ENCODE peak calls at places on chromosomes 6 and 20, in four cellular contexts. T, B, C and I are unnamed samples.

GRCh38 chr6:41636803-41637178 is 1.5 kb upstream of the MDFI start:
- DNase-seq in B (no peak), C (peak; percentile 77), T (no peak), I (no peak)

GRCh38 chr6:46015119-46015968 is at the start of gene CLIC5:
- DNase-seq in T (no peak), B (peak; percentile 48), C (peak; percentile 46), I (peak; percentile 28)

GRCh38 chr6:27795697-27796494 is 116.3 kb downstream of the OR2B2 start:
- DNase-seq in T (peak; percentile 67), B (no peak), C (no peak), I (peak; percentile 42)

GRCh38 chr6:37793067-37793466 is 26.5 kb upstream of the ZFAND3 start:
- DNase-seq in C (no peak), T (no peak), B (no peak), I (no peak)

GRCh38 chr6:93059911-93060310 is 359.4 kb downstream of the EPHA7 start:
- DNase-seq in T (no peak), C (peak; percentile 36), B (no peak), I (no peak)

GRCh38 chr6:44235891-44236516 is 10.9 kb upstream of the HSP90AB1 start:
- DNase-seq in B (peak; percentile 75), C (no peak), T (no peak), I (no peak)

GRCh38 chr6:132932566-132932965 is 118.2 kb downstream of the RPS12 start:
- DNase-seq in T (no peak), C (no peak), B (no peak), I (no peak)

GRCh38 chr20:59064214-59064722 is 21.7 kb upstream of the PRELID3B start:
- DNase-seq in C (no peak), T (no peak), B (no peak), I (no peak)

GRCh38 chr6:28224131-28225055 is 682 bp upstream of the ZSCAN9 start:
- DNase-seq in B (no peak), T (no peak), C (no peak), I (no peak)

GRCh38 chr20:6704132-6704861 is 63.2 kb upstream of the BMP2 start:
- DNase-seq in C (peak; percentile 41), T (no peak), B (peak; percentile 84), I (no peak)

GRCh38 chr6:45920819-45921511 is 94.7 kb downstream of the CLIC5 start:
- DNase-seq in C (no peak), B (no peak), T (no peak), I (no peak)

GRCh38 chr6:146914563-146915483 is 289.4 kb upstream of the STXBP5 start:
- DNase-seq in B (no peak), C (peak; percentile 38), T (peak; percentile 49), I (no peak)

GRCh38 chr20:47481330-47482216 is 20.1 kb upstream of the NCOA3 start:
- DNase-seq in T (no peak), B (no peak), C (no peak), I (no peak)

GRCh38 chr6:156420172-156420993 is 356.8 kb upstream of the ARID1B start:
- DNase-seq in B (no peak), T (no peak), C (no peak), I (no peak)

GRCh38 chr6:69756907-69757306 is 39.9 kb downstream of the LMBRD1 start:
- DNase-seq in B (no peak), C (no peak), T (no peak), I (no peak)

GRCh38 chr6:14210077-14210476 is 92.5 kb downstream of the CD83 start:
- DNase-seq in T (no peak), C (no peak), B (no peak), I (no peak)

GRCh38 chr6:141988954-141989705 is 143.6 kb upstream of the GJE1 start:
- DNase-seq in B (peak; percentile 57), C (no peak), T (peak; percentile 32), I (no peak)

GRCh38 chr6:159375014-159375413 is 205.8 kb downstream of the FNDC1 start:
- DNase-seq in C (no peak), T (no peak), B (no peak), I (no peak)

GRCh38 chr6:108714012-108714773 is 134.0 kb upstream of the ARMC2 start:
- DNase-seq in T (no peak), C (no peak), B (peak; percentile 60), I (no peak)

GRCh38 chr6:151096691-151097090 is 143.1 kb upstream of the AKAP12 start:
- DNase-seq in C (no peak), T (no peak), B (no peak), I (no peak)

GRCh38 chr20:56810141-56810540 is 181.0 kb downstream of the TFAP2C start:
- DNase-seq in T (no peak), C (no peak), B (no peak), I (no peak)

GRCh38 chr20:23199356-23199755 is 113.2 kb upstream of the CD93 start:
- DNase-seq in T (no peak), C (no peak), B (no peak), I (no peak)

GRCh38 chr6:16766836-16767745 is 5.8 kb upstream of the ATXN1 start:
- DNase-seq in T (no peak), C (no peak), B (no peak), I (no peak)

GRCh38 chr6:138580040-138580439 is 80.7 kb upstream of the NHSL1 start:
- DNase-seq in C (no peak), T (no peak), B (no peak), I (no peak)

GRCh38 chr6:48765352-48765961 is 654.5 kb upstream of the PTCHD4 start:
- DNase-seq in B (no peak), T (peak; percentile 47), C (no peak), I (no peak)

GRCh38 chr6:16519265-16520242 is 241.7 kb downstream of the ATXN1 start:
- DNase-seq in B (no peak), C (no peak), T (no peak), I (no peak)

GRCh38 chr6:7171119-7171518 is 63.4 kb downstream of the RREB1 start:
- DNase-seq in B (peak; percentile 93), C (no peak), T (no peak), I (no peak)

GRCh38 chr20:43590392-43591303 is at the start of gene IFT52:
- DNase-seq in C (peak; percentile 95), T (peak; percentile 95), B (peak; percentile 95), I (peak; percentile 76)

GRCh38 chr6:66126358-66126757 is 419.3 kb upstream of the EYS start:
- DNase-seq in C (no peak), B (no peak), T (no peak), I (no peak)

GRCh38 chr6:66128238-66128637 is 421.2 kb upstream of the EYS start:
- DNase-seq in B (no peak), T (no peak), C (no peak), I (no peak)

GRCh38 chr6:66127061-66127460 is 420.0 kb upstream of the EYS start:
- DNase-seq in B (no peak), C (no peak), T (no peak), I (no peak)

GRCh38 chr6:66134021-66134420 is 427.0 kb upstream of the EYS start:
- DNase-seq in C (no peak), T (no peak), B (no peak), I (no peak)

GRCh38 chr6:66128676-66129075 is 421.6 kb upstream of the EYS start:
- DNase-seq in T (no peak), B (no peak), C (no peak), I (no peak)
- H3K9me3 ChIP-seq in T (no peaks in the 10 kb centered on the region), B (no peaks in the 10 kb centered on the region), C (peaks cover 13% of the 10 kb centered on the region), I (no peaks in the 10 kb centered on the region)

GRCh38 chr6:168599769-168600330 is 158.9 kb downstream of the SMOC2 start:
- DNase-seq in C (no peak), T (peak; percentile 11), B (no peak), I (no peak)

GRCh38 chr6:168599118-168599494 is 158.1 kb downstream of the SMOC2 start:
- DNase-seq in B (no peak), T (peak; percentile 8), C (no peak), I (no peak)

GRCh38 chr6:168597471-168597875 is 156.5 kb downstream of the SMOC2 start:
- DNase-seq in B (no peak), C (no peak), T (peak; percentile 10), I (no peak)

GRCh38 chr6:168600381-168600780 is 159.4 kb downstream of the SMOC2 start:
- DNase-seq in T (peak; percentile 9), B (no peak), C (no peak), I (no peak)

DNA sequence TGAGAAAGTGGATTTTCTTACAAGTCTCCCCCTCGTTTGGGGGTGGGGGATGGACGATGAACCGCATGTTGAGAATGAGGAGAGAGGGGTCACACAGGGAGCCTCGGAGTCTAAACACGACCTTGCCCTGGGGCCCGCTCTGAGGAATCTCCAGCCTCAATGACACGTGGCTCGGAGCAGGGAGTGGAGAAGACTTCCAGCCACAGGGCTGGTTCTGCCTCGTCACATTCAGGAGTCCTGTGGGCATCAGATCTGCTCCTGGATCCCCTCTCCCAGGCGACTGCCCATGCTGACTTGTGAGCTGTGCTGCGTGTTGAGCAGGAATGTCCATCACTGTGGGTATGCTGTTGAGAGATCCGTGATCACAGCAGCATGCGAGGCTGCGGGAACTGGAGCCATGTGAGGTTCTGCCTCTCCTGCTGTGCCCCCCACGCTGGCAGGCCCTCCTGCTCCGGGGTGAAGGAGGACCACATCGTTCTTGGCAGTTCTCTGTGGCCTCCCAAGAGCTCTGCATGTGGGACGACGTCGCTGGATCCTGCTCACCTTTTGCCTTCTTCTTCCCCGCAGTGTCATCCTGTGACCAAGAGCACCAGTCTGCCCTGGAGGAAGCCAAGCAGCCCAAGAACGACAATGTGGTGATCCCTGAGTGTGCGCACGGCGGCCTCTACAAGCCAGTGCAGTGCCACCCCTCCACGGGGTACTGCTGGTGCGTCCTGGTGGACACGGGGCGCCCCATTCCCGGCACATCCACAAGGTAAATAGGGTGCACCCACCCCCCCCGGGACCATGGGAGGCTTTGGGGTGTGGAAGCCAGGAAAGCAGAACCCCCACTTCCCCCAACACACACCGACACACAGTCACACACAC is 157.5 kb downstream of the SMOC2 start:
- DNase-seq in C (no peak), B (no peak), T (peak; percentile 13), I (no peak)
- H3K9me3 ChIP-seq in C (peaks cover 2% of the 10 kb centered on the region), B (no peaks in the 10 kb centered on the region), T (no peaks in the 10 kb centered on the region), I (no peaks in the 10 kb centered on the region)

GRCh38 chr6:4383910-4384637 is 248.7 kb upstream of the ECI2 start:
- DNase-seq in C (no peak), T (no peak), B (no peak), I (no peak)
- H3K9me3 ChIP-seq in C (peaks cover 36% of the 10 kb centered on the region), T (no peaks in the 10 kb centered on the region), B (peaks cover 5% of the 10 kb centered on the region), I (peaks cover 3% of the 10 kb centered on the region)

GRCh38 chr6:95841560-95841959 is 174.2 kb upstream of the FUT9 start:
- DNase-seq in B (no peak), C (no peak), T (no peak), I (no peak)

GRCh38 chr6:95837890-95838289 is 177.9 kb upstream of the FUT9 start:
- DNase-seq in C (no peak), B (no peak), T (no peak), I (no peak)
- H3K9me3 ChIP-seq in C (no peaks in the 10 kb centered on the region), B (no peaks in the 10 kb centered on the region), T (no peaks in the 10 kb centered on the region), I (no peaks in the 10 kb centered on the region)